ENCODE peak calls at places on chromosomes 6 and 20, in five cellular contexts. One of them, this sample, is unnamed.
A peak's percentile ranks its signal among the peaks of the same experiment; 100 is the strongest.

GRCh38 chr6:367891-368630 is 23.5 kb upstream of the IRF4 start:
- DNase-seq in dorsolateral prefrontal cortex: no peak
- DNase-seq in cardiac muscle cell: no peak
- DNase-seq in SHP77: no peak
- DNase-seq in epithelial cell of prostate: no peak
- DNase-seq in this sample: no peak

GRCh38 chr6:54847799-54848597 is 1.4 kb downstream of the FAM83B start:
- DNase-seq in SHP77: no peak
- DNase-seq in dorsolateral prefrontal cortex: no peak
- DNase-seq in cardiac muscle cell: no peak
- DNase-seq in epithelial cell of prostate: peak; percentile 86
- DNase-seq in this sample: no peak

GRCh38 chr20:1764136-1765033 is 106.8 kb upstream of the SIRPG start:
- DNase-seq in dorsolateral prefrontal cortex: peak; percentile 80
- DNase-seq in cardiac muscle cell: peak; percentile 78
- DNase-seq in SHP77: peak; percentile 72
- DNase-seq in epithelial cell of prostate: no peak
- DNase-seq in this sample: peak; percentile 71

GRCh38 chr20:23666189-23666588 is 22.6 kb downstream of the CST4 start:
- DNase-seq in dorsolateral prefrontal cortex: no peak
- DNase-seq in cardiac muscle cell: no peak
- DNase-seq in epithelial cell of prostate: no peak
- DNase-seq in SHP77: no peak
- DNase-seq in this sample: no peak

GRCh38 chr6:42555477-42556457 is 8.1 kb upstream of the UBR2 start:
- DNase-seq in SHP77: no peak
- DNase-seq in dorsolateral prefrontal cortex: no peak
- DNase-seq in cardiac muscle cell: peak; percentile 28
- DNase-seq in epithelial cell of prostate: peak; percentile 73
- DNase-seq in this sample: no peak

GRCh38 chr6:41021832-41022231 is 17.2 kb downstream of the UNC5CL start:
- DNase-seq in cardiac muscle cell: peak; percentile 25
- DNase-seq in epithelial cell of prostate: no peak
- DNase-seq in SHP77: peak; percentile 34
- DNase-seq in dorsolateral prefrontal cortex: no peak
- DNase-seq in this sample: no peak

GRCh38 chr6:24876496-24877465 is 59.0 kb downstream of the RIPOR2 start:
- DNase-seq in epithelial cell of prostate: no peak
- DNase-seq in dorsolateral prefrontal cortex: no peak
- DNase-seq in SHP77: no peak
- DNase-seq in cardiac muscle cell: no peak
- DNase-seq in this sample: no peak

GRCh38 chr6:140225587-140226438 is 851.4 kb upstream of the CITED2 start:
- DNase-seq in dorsolateral prefrontal cortex: no peak
- DNase-seq in SHP77: no peak
- DNase-seq in cardiac muscle cell: no peak
- DNase-seq in epithelial cell of prostate: peak; percentile 8
- DNase-seq in this sample: no peak

GRCh38 chr6:1611572-1612385 is 2.1 kb downstream of the FOXC1 start:
- DNase-seq in SHP77: no peak
- DNase-seq in epithelial cell of prostate: no peak
- DNase-seq in cardiac muscle cell: no peak
- DNase-seq in dorsolateral prefrontal cortex: no peak
- DNase-seq in this sample: no peak

GRCh38 chr6:56540950-56541600 is 101.6 kb downstream of the DST start:
- DNase-seq in SHP77: peak; percentile 26
- DNase-seq in cardiac muscle cell: no peak
- DNase-seq in dorsolateral prefrontal cortex: no peak
- DNase-seq in epithelial cell of prostate: no peak
- DNase-seq in this sample: no peak

GRCh38 chr6:44486002-44486421 is 98.5 kb downstream of the CDC5L start:
- DNase-seq in epithelial cell of prostate: no peak
- DNase-seq in SHP77: no peak
- DNase-seq in cardiac muscle cell: no peak
- DNase-seq in dorsolateral prefrontal cortex: no peak
- DNase-seq in this sample: no peak

GRCh38 chr6:131995924-131996323 is 44.8 kb upstream of the CCN2 start:
- DNase-seq in dorsolateral prefrontal cortex: no peak
- DNase-seq in SHP77: no peak
- DNase-seq in cardiac muscle cell: no peak
- DNase-seq in epithelial cell of prostate: peak; percentile 55
- DNase-seq in this sample: no peak

GRCh38 chr6:14944593-14944992 is 301.3 kb upstream of the JARID2 start:
- DNase-seq in SHP77: no peak
- DNase-seq in dorsolateral prefrontal cortex: no peak
- DNase-seq in cardiac muscle cell: no peak
- DNase-seq in epithelial cell of prostate: peak; percentile 51
- DNase-seq in this sample: no peak

GRCh38 chr6:52611833-52612232 is 35.0 kb upstream of the TRAM2 start:
- DNase-seq in SHP77: no peak
- DNase-seq in dorsolateral prefrontal cortex: no peak
- DNase-seq in epithelial cell of prostate: no peak
- DNase-seq in cardiac muscle cell: no peak
- DNase-seq in this sample: no peak

GRCh38 chr6:126002755-126003390 is 16.5 kb downstream of the TRMT11 start:
- DNase-seq in SHP77: no peak
- DNase-seq in epithelial cell of prostate: no peak
- DNase-seq in cardiac muscle cell: no peak
- DNase-seq in dorsolateral prefrontal cortex: no peak
- DNase-seq in this sample: no peak

GRCh38 chr6:118383924-118384323 is 164.2 kb upstream of the PLN start:
- DNase-seq in epithelial cell of prostate: no peak
- DNase-seq in dorsolateral prefrontal cortex: no peak
- DNase-seq in SHP77: no peak
- DNase-seq in cardiac muscle cell: no peak
- DNase-seq in this sample: no peak

GRCh38 chr20:8246153-8246552 is 114.1 kb downstream of the PLCB1 start:
- DNase-seq in epithelial cell of prostate: no peak
- DNase-seq in cardiac muscle cell: no peak
- DNase-seq in dorsolateral prefrontal cortex: no peak
- DNase-seq in SHP77: no peak
- DNase-seq in this sample: no peak

GRCh38 chr6:38814761-38815160 is 99.7 kb downstream of the DNAH8 start:
- DNase-seq in epithelial cell of prostate: no peak
- DNase-seq in dorsolateral prefrontal cortex: no peak
- DNase-seq in SHP77: no peak
- DNase-seq in cardiac muscle cell: no peak
- DNase-seq in this sample: no peak

GRCh38 chr6:155543141-155543870 is 87.7 kb upstream of the NOX3 start:
- DNase-seq in cardiac muscle cell: peak; percentile 12
- DNase-seq in dorsolateral prefrontal cortex: no peak
- DNase-seq in SHP77: no peak
- DNase-seq in epithelial cell of prostate: no peak
- DNase-seq in this sample: no peak

GRCh38 chr20:13220857-13221297 is at the start of gene ISM1:
- DNase-seq in cardiac muscle cell: peak; percentile 36
- DNase-seq in dorsolateral prefrontal cortex: no peak
- DNase-seq in SHP77: no peak
- DNase-seq in epithelial cell of prostate: no peak
- DNase-seq in this sample: no peak

GRCh38 chr6:158068156-158068892 is 86.7 kb downstream of the SYNJ2 start:
- DNase-seq in SHP77: no peak
- DNase-seq in cardiac muscle cell: no peak
- DNase-seq in epithelial cell of prostate: no peak
- DNase-seq in dorsolateral prefrontal cortex: no peak
- DNase-seq in this sample: no peak

GRCh38 chr6:11366934-11367637 is 134.6 kb upstream of the NEDD9 start:
- DNase-seq in dorsolateral prefrontal cortex: no peak
- DNase-seq in SHP77: no peak
- DNase-seq in cardiac muscle cell: no peak
- DNase-seq in epithelial cell of prostate: peak; percentile 58
- DNase-seq in this sample: no peak

GRCh38 chr20:60031107-60031506 is 72.9 kb downstream of the CDH26 start:
- DNase-seq in cardiac muscle cell: no peak
- DNase-seq in epithelial cell of prostate: no peak
- DNase-seq in SHP77: no peak
- DNase-seq in dorsolateral prefrontal cortex: no peak
- DNase-seq in this sample: no peak

GRCh38 chr6:79031821-79032590 is 46.0 kb downstream of the PHIP start:
- DNase-seq in SHP77: no peak
- DNase-seq in epithelial cell of prostate: no peak
- DNase-seq in cardiac muscle cell: no peak
- DNase-seq in dorsolateral prefrontal cortex: no peak
- DNase-seq in this sample: no peak

GRCh38 chr20:52785678-52786077 is 186.5 kb upstream of the TSHZ2 start:
- DNase-seq in epithelial cell of prostate: no peak
- DNase-seq in SHP77: no peak
- DNase-seq in cardiac muscle cell: no peak
- DNase-seq in dorsolateral prefrontal cortex: no peak
- DNase-seq in this sample: no peak

GRCh38 chr6:139367810-139368321 is 6.6 kb downstream of the CITED2 start:
- DNase-seq in SHP77: no peak
- DNase-seq in epithelial cell of prostate: no peak
- DNase-seq in dorsolateral prefrontal cortex: no peak
- DNase-seq in cardiac muscle cell: peak; percentile 51
- DNase-seq in this sample: no peak

GRCh38 chr6:142945071-142945445 is at the start of gene HIVEP2:
- DNase-seq in epithelial cell of prostate: peak; percentile 65
- DNase-seq in SHP77: peak; percentile 56
- DNase-seq in cardiac muscle cell: peak; percentile 93
- DNase-seq in dorsolateral prefrontal cortex: peak; percentile 61
- DNase-seq in this sample: peak; percentile 88

This sample was measured in stomach.